ENCODE peak calls at places on chromosomes 12 and 14, in eight cellular contexts. J, V, I, O, N, U, G and M are unnamed samples.
A peak's percentile ranks its signal among the peaks of the same experiment; 100 is the strongest.

GRCh38 chr14:59301354-59301753 is 112.9 kb downstream of the DAAM1 start:
- DNase-seq in J (no peak), V (peak; percentile 31), I (no peak), O (peak; percentile 25), N (no peak), U (peak; percentile 14), G (no peak), M (no peak)

GRCh38 chr12:15752780-15753179 is 36.4 kb downstream of the EPS8 start:
- DNase-seq in J (no peak), V (no peak), I (no peak), O (no peak), N (no peak), U (no peak), G (peak; percentile 29), M (no peak)

GRCh38 chr14:22839159-22839779 is 2.9 kb downstream of the MMP14 start:
- DNase-seq in J (no peak), V (no peak), I (no peak), O (no peak), N (peak; percentile 42), U (no peak), G (peak; percentile 58), M (no peak)

GRCh38 chr12:11805680-11806079 is 156.2 kb downstream of the ETV6 start:
- DNase-seq in J (no peak), V (no peak), I (no peak), O (no peak), N (no peak), U (no peak), G (no peak), M (no peak)

GRCh38 chr14:102982852-102983470 is 60.5 kb downstream of the AMN start:
- DNase-seq in J (no peak), V (no peak), I (no peak), O (no peak), N (no peak), U (no peak), G (no peak), M (no peak)

GRCh38 chr12:663293-663871 is at the start of gene NINJ2:
- DNase-seq in J (peak; percentile 18), V (no peak), I (no peak), O (no peak), N (no peak), U (peak; percentile 36), G (peak; percentile 40), M (peak; percentile 30)

GRCh38 chr14:95620659-95621059 is 65.6 kb upstream of the TCL1B start:
- DNase-seq in J (no peak), V (peak; percentile 39), I (no peak), O (peak; percentile 80), N (no peak), U (no peak), G (no peak), M (no peak)

GRCh38 chr12:66129934-66130266 is 650 bp downstream of the LLPH start:
- DNase-seq in J (no peak), V (no peak), I (no peak), O (no peak), N (peak; percentile 14), U (no peak), G (no peak), M (no peak)

GRCh38 chr12:2317819-2318218 is 265.0 kb downstream of the CACNA1C start:
- DNase-seq in J (no peak), V (no peak), I (no peak), O (no peak), N (no peak), U (no peak), G (no peak), M (no peak)